ENCODE peak calls at places on chromosomes 12 and 14, in five cellular contexts. R is neural progenitor cell, S is SK-N-SH, Q is HCT116, U is MM.1S. G is an unnamed sample.

GRCh38 chr12:25186038-25186787 is 8.7 kb downstream of the DNAI7 start:
- DNase-seq in U (peak), R (no peak), Q (no peak), S (no peak), G (no peak)

GRCh38 chr12:62006076-62006732 is 254.0 kb upstream of the USP15 start:
- DNase-seq in U (peak), Q (peak), R (peak), S (peak), G (peak)

GRCh38 chr12:109609256-109609821 is 35.7 kb downstream of the MVK start:
- DNase-seq in Q (no peak), R (no peak), U (no peak), S (no peak), G (no peak)

GRCh38 chr12:58922849-58923248 is 2.5 kb upstream of the LRIG3 start:
- DNase-seq in U (no peak), R (no peak), Q (no peak), S (no peak), G (peak)

GRCh38 chr12:120261951-120262851 is 3.3 kb downstream of the PXN start:
- DNase-seq in R (no peak), Q (peak), U (no peak), S (no peak), G (peak)

GRCh38 chr14:61234215-61234916 is 46.8 kb downstream of the TMEM30B start:
- DNase-seq in Q (no peak), R (no peak), S (no peak), U (no peak), G (peak)

GRCh38 chr12:65656904-65657351 is 167.4 kb upstream of the HMGA2 start:
- DNase-seq in S (no peak), Q (peak), R (no peak), U (no peak), G (peak)

GRCh38 chr12:22978962-22979361 is 354.0 kb downstream of the ETNK1 start:
- DNase-seq in S (peak), R (no peak), U (no peak), Q (no peak), G (peak)

GRCh38 chr14:94612174-94612573 is at the start of gene SERPINA3:
- DNase-seq in S (no peak), Q (no peak), U (no peak), R (no peak), G (no peak)

GRCh38 chr12:87930033-87930432 is 99.2 kb downstream of the C12orf50 start:
- DNase-seq in S (no peak), R (no peak), Q (no peak), U (no peak), G (peak)

GRCh38 chr14:96257056-96257455 is 1.0 kb downstream of the BDKRB1 start:
- DNase-seq in U (no peak), S (no peak), R (no peak), Q (no peak), G (no peak)

GRCh38 chr14:99758121-99758871 is 34.9 kb upstream of the EML1 start:
- DNase-seq in Q (no peak), R (peak), S (no peak), U (no peak), G (peak)

GRCh38 chr12:94768398-94769039 is 118.2 kb upstream of the TMCC3 start:
- DNase-seq in Q (no peak), U (no peak), S (no peak), R (no peak), G (no peak)

GRCh38 chr12:108686753-108687152 is 44.6 kb downstream of the CORO1C start:
- DNase-seq in U (no peak), S (no peak), R (no peak), Q (no peak), G (no peak)

GRCh38 chr12:114696443-114697245 is 12.7 kb upstream of the TBX3 start:
- DNase-seq in U (no peak), S (no peak), Q (no peak), R (peak), G (no peak)

DNA sequence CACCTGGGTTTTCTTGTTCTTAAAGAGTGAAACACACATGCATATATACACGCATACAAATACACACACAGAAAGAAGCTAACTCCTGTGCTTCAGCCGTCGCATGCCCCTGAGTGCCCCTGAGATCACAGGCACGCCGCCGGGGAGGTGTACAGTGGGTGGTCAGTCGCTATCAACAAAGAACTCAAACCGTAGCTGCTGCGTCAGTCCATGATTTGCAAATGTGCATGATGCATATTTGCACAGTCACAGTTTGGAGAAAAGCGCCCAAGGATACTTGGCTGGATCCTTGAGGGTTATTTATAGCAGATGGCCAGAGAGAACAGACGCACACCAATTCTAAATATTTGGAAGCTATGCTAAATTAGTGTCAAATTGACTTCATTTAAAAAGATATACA is 206.9 kb downstream of the TMEM132D start:
- DNase-seq in R (no peak), U (no peak), S (no peak), Q (no peak), G (no peak)
- TF ChIP-seq EZH2phosphoT487 in R (no peak), U (no peak), S (no peak), Q (no peak), G (no peak)

GRCh38 chr12:123141615-123142517 is 9.0 kb downstream of the PITPNM2 start:
- DNase-seq in Q (peak), U (no peak), S (no peak), R (peak), G (peak)
- H3K9ac ChIP-seq in Q (peak), U (no peak), S (no peak), R (no peak), G (no peak)

GRCh38 chr12:113318046-113318656 is 16.8 kb downstream of the SLC8B1 start:
- DNase-seq in S (no peak), U (no peak), R (no peak), Q (no peak), G (no peak)

GRCh38 chr12:113317122-113317521 is 17.8 kb downstream of the SLC8B1 start:
- DNase-seq in R (no peak), Q (no peak), S (no peak), U (no peak), G (no peak)

GRCh38 chr12:113315358-113315757 is 19.6 kb downstream of the SLC8B1 start:
- DNase-seq in S (no peak), R (no peak), U (no peak), Q (no peak), G (no peak)

GRCh38 chr12:113314121-113314529 is 20.8 kb downstream of the SLC8B1 start:
- DNase-seq in S (no peak), R (no peak), U (no peak), Q (no peak), G (no peak)

DNA sequence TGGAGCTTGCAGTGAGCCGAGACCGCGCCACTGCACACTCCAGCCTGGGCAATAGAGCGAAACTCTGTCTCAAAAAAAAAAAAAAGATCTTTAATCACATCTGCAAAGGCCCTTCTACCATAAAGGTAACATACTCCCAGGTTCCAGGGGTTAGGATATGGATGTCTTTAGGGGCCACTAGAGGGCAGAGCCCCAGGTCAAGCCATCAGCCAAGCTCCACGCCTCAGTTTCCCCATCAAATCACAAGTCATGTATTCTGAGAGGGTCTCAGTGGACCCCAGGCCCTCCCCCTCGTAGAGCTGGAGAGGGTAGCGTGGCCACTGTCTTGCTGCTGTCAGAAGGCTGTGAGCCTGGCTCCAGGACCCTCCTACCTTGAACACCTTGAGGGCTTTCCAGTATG is 18.8 kb downstream of the SLC8B1 start:
- DNase-seq in R (no peak), U (no peak), Q (no peak), S (no peak), G (no peak)
- TF ChIP-seq CTCF in R (peak), U (no peak), Q (peak), S (peak), G (peak)

GRCh38 chr12:85681333-85681732 is 154.9 kb downstream of the RASSF9 start:
- DNase-seq in U (no peak), Q (no peak), R (no peak), S (no peak), G (no peak)
- TF ChIP-seq EZH2phosphoT487 in U (no peak), Q (no peak), R (no peak), S (no peak), G (no peak)

G was measured in PC-3.